ENCODE peak calls at places on chromosomes 5 and 9, in eight cellular contexts. T is left cardiac atrium, G is HuH-7, A is NCI-H345, J is NCI-H510A treated with DMSO at 0.1 percent for 48 hours, X is mesothelial cell of epicardium, Q is NCI-H774, Z is iris pigment epithelial cell. M is an unnamed sample.

GRCh38 chr9:95857122-95857521 is 18.4 kb upstream of the ERCC6L2 start:
- DNase-seq in T (no peak), G (peak; percentile 15), A (peak; percentile 8), J (no peak), X (peak; percentile 47), Q (no peak), Z (peak; percentile 96), M (peak; percentile 76)

GRCh38 chr9:124457079-124457886 is 7.0 kb downstream of the ADGRD2 start:
- DNase-seq in T (no peak), G (no peak), A (no peak), J (no peak), X (no peak), Q (no peak), Z (no peak), M (no peak)

GRCh38 chr9:82382887-82383616 is 394.5 kb downstream of the SPATA31D1 start:
- DNase-seq in T (no peak), G (no peak), A (no peak), J (no peak), X (no peak), Q (no peak), Z (no peak), M (no peak)

GRCh38 chr5:177116631-177117373 is 16.8 kb upstream of the NSD1 start:
- DNase-seq in T (peak; percentile 94), G (no peak), A (no peak), J (no peak), X (no peak), Q (no peak), Z (peak; percentile 86), M (peak; percentile 64)

GRCh38 chr5:37916525-37916924 is 76.7 kb upstream of the GDNF start:
- DNase-seq in T (no peak), G (no peak), A (no peak), J (no peak), X (no peak), Q (no peak), Z (no peak), M (no peak)

GRCh38 chr9:21661626-21662025 is 140.8 kb upstream of the MTAP start:
- DNase-seq in T (no peak), G (no peak), A (no peak), J (no peak), X (no peak), Q (no peak), Z (peak; percentile 80), M (no peak)

GRCh38 chr5:76274566-76274965 is 128.5 kb upstream of the IQGAP2 start:
- DNase-seq in T (no peak), G (no peak), A (no peak), J (no peak), X (no peak), Q (no peak), Z (no peak), M (no peak)

GRCh38 chr9:129458155-129458661 is 162.7 kb downstream of the C9orf50 start:
- DNase-seq in T (peak; percentile 54), G (peak; percentile 66), A (no peak), J (peak; percentile 60), X (no peak), Q (no peak), Z (no peak), M (no peak)

GRCh38 chr5:156589859-156590216 is 260.3 kb upstream of the PPP1R2B start:
- DNase-seq in T (no peak), G (no peak), A (no peak), J (no peak), X (no peak), Q (no peak), Z (no peak), M (no peak)

GRCh38 chr5:21152611-21153010 is 1164.6 kb upstream of the CDH18 start:
- DNase-seq in T (no peak), G (no peak), A (peak; percentile 6), J (peak; percentile 39), X (no peak), Q (peak; percentile 14), Z (peak; percentile 96), M (peak; percentile 89)

GRCh38 chr5:80146036-80146435 is 109.8 kb downstream of the SERINC5 start:
- DNase-seq in T (no peak), G (no peak), A (peak; percentile 81), J (no peak), X (no peak), Q (no peak), Z (no peak), M (no peak)

GRCh38 chr5:177484902-177485549 is 11.6 kb upstream of the DBN1 start:
- DNase-seq in T (no peak), G (no peak), A (no peak), J (no peak), X (no peak), Q (no peak), Z (no peak), M (no peak)

M was measured in LHCN-M2.